ENCODE peak calls at places on chromosome 14, in six cellular contexts. I is astrocyte of the spinal cord; D is activated CD8-positive, alpha-beta T cell treated with anti-CD3 and anti-CD28 coated beads, Interleukin-2, amount 10 ng/mL, durations not matched to agents 7 days and 5 days; F is stimulated activated CD4-positive, alpha-beta T cell treated with anti-CD3 and anti-CD28 coated beads, Interleukin-1b, Interleukin-23, amount 100 ng/mL, for 1 hour; H is left ventricle myocardium inferior; V is GM04503. N is an unnamed sample.

GRCh38 chr14:74509587-74510210 is 16.1 kb downstream of the ISCA2 start:
- DNase-seq in D (no peak), F (no peak), H (no peak), I (no peak), V (no peak), N (no peak)

GRCh38 chr14:101249676-101250036 is 311.6 kb upstream of the DIO3 start:
- DNase-seq in D (no peak), F (no peak), H (no peak), I (no peak), V (no peak), N (no peak)

GRCh38 chr14:49940805-49941421 is 48.0 kb downstream of the ARF6 start:
- DNase-seq in D (peak; percentile 44), V (peak; percentile 41), I (no peak), F (no peak), H (no peak), N (no peak)

GRCh38 chr14:73249564-73250316 is 12.4 kb downstream of the PAPLN start:
- DNase-seq in H (no peak), F (no peak), D (no peak), V (no peak), I (no peak), N (no peak)

GRCh38 chr14:93430319-93430801 is 379 bp upstream of the UNC79 start:
- DNase-seq in F (no peak), I (no peak), V (no peak), H (no peak), D (no peak), N (no peak)

GRCh38 chr14:55512421-55512820 is 67.6 kb upstream of the KTN1 start:
- DNase-seq in F (no peak), D (no peak), I (peak; percentile 47), H (no peak), V (peak; percentile 54), N (no peak)

GRCh38 chr14:72699433-72699832 is 194.5 kb downstream of the DPF3 start:
- DNase-seq in I (no peak), F (no peak), D (no peak), H (no peak), V (no peak), N (no peak)

GRCh38 chr14:75427482-75428229 is at the start of gene JDP2:
- DNase-seq in V (no peak), D (peak; percentile 58), F (peak; percentile 1), H (peak; percentile 97), I (peak; percentile 79), N (peak; percentile 4)

GRCh38 chr14:97029800-97030199 is 232.6 kb downstream of the VRK1 start:
- DNase-seq in F (no peak), D (no peak), V (no peak), H (no peak), I (no peak), N (no peak)

GRCh38 chr14:69153848-69154208 is 909 bp upstream of the DCAF5 start:
- DNase-seq in F (no peak), H (peak; percentile 24), I (no peak), D (no peak), V (no peak), N (no peak)

GRCh38 chr14:64761441-64762043 is 57.3 kb downstream of the PLEKHG3 start:
- DNase-seq in F (no peak), V (no peak), D (no peak), I (peak; percentile 40), H (no peak), N (peak; percentile 6)

GRCh38 chr14:67335781-67336180 is 23.8 kb downstream of the ATP6V1D start:
- DNase-seq in I (peak; percentile 34), F (no peak), D (peak; percentile 24), V (no peak), H (no peak), N (no peak)

GRCh38 chr14:64709126-64709525 is 4.9 kb downstream of the PLEKHG3 start:
- DNase-seq in V (no peak), D (no peak), I (no peak), F (no peak), H (no peak), N (no peak)

GRCh38 chr14:97270308-97270707 is 473.1 kb downstream of the VRK1 start:
- DNase-seq in I (no peak), H (no peak), F (no peak), V (no peak), D (no peak), N (no peak)

GRCh38 chr14:75523771-75524171 is 1.5 kb downstream of the BATF start:
- DNase-seq in I (no peak), F (no peak), V (no peak), H (no peak), D (no peak), N (no peak)

GRCh38 chr14:89217876-89218275 is 199.2 kb downstream of the FOXN3 start:
- DNase-seq in I (no peak), V (no peak), F (no peak), D (no peak), H (no peak), N (no peak)

GRCh38 chr14:25250516-25250915 is 200.6 kb upstream of the STXBP6 start:
- DNase-seq in F (no peak), H (no peak), I (no peak), V (no peak), D (no peak), N (no peak)

GRCh38 chr14:36556811-36557433 is 25.5 kb downstream of the NKX2-8 start:
- DNase-seq in V (no peak), H (no peak), I (peak; percentile 15), D (peak; percentile 36), F (no peak), N (no peak)

GRCh38 chr14:39367387-39367751 is 64.9 kb downstream of the FBXO33 start:
- DNase-seq in F (no peak), H (no peak), I (no peak), V (no peak), D (no peak), N (no peak)

GRCh38 chr14:58258156-58258555 is 13.5 kb downstream of the PSMA3 start:
- DNase-seq in I (no peak), V (no peak), F (no peak), H (no peak), D (no peak), N (no peak)

GRCh38 chr14:33717866-33718265 is 233.0 kb downstream of the EGLN3 start:
- DNase-seq in I (no peak), F (no peak), D (no peak), H (no peak), V (no peak), N (no peak)

GRCh38 chr14:63650336-63650952 is 8.8 kb upstream of the WDR89 start:
- DNase-seq in H (no peak), D (peak; percentile 66), F (no peak), V (no peak), I (no peak), N (no peak)

GRCh38 chr14:89237923-89238529 is 179.0 kb downstream of the FOXN3 start:
- DNase-seq in D (no peak), V (no peak), I (peak; percentile 38), F (no peak), H (no peak), N (no peak)

GRCh38 chr14:55303646-55304277 is 32.5 kb downstream of the FBXO34 start:
- DNase-seq in I (no peak), F (no peak), V (no peak), H (no peak), D (no peak), N (no peak)